ENCODE peak calls at places on chromosome 3, in four cellular contexts. S is H1, L is K562, I is GM12878. K is an unnamed sample.

GRCh38 chr3:197270558-197271317 is 27.7 kb downstream of the DLG1 start:
- DNase-seq in S (no peak), L (no peak), I (no peak), K (peak)

GRCh38 chr3:105827959-105828358 is 40.9 kb downstream of the CBLB start:
- DNase-seq in S (no peak), L (peak), I (no peak), K (peak)

GRCh38 chr3:32200490-32200889 is 38.0 kb upstream of the CMTM8 start:
- DNase-seq in S (no peak), L (no peak), I (no peak), K (no peak)

GRCh38 chr3:149635396-149635795 is 22.4 kb downstream of the WWTR1 start:
- DNase-seq in S (no peak), L (no peak), I (no peak), K (no peak)

GRCh38 chr3:27253831-27254230 is 115.4 kb downstream of the NEK10 start:
- DNase-seq in S (peak), L (no peak), I (peak), K (peak)

GRCh38 chr3:25902586-25902985 is 112.7 kb downstream of the OXSM start:
- DNase-seq in S (no peak), L (no peak), I (no peak), K (no peak)

GRCh38 chr3:175121225-175121624 is 262.1 kb downstream of the NAALADL2 start:
- DNase-seq in S (peak), L (peak), I (no peak), K (no peak)

GRCh38 chr3:45958333-45958791 is 15.1 kb downstream of the CXCR6 start:
- DNase-seq in S (no peak), L (no peak), I (no peak), K (no peak)

GRCh38 chr3:177725165-177725564 is 527.9 kb upstream of the TBL1XR1 start:
- DNase-seq in S (no peak), L (no peak), I (no peak), K (no peak)

GRCh38 chr3:42498791-42499477 is 3.5 kb upstream of the VIPR1 start:
- DNase-seq in S (peak), L (no peak), I (no peak), K (no peak)

GRCh38 chr3:194369522-194370279 is at the start of gene LRRC15:
- DNase-seq in S (no peak), L (no peak), I (no peak), K (peak)

GRCh38 chr3:99625643-99626414 is 12.6 kb upstream of the COL8A1 start:
- DNase-seq in S (no peak), L (no peak), I (no peak), K (no peak)

GRCh38 chr3:175266478-175266877 is 407.3 kb downstream of the NAALADL2 start:
- DNase-seq in S (no peak), L (no peak), I (no peak), K (no peak)

GRCh38 chr3:23735575-23736326 is 70.0 kb upstream of the UBE2E1 start:
- DNase-seq in S (no peak), L (no peak), I (no peak), K (no peak)

GRCh38 chr3:147838650-147839049 is 429.5 kb downstream of the ZIC1 start:
- DNase-seq in S (no peak), L (no peak), I (no peak), K (no peak)

GRCh38 chr3:77038928-77039605 is 832 bp upstream of the ROBO2 start:
- DNase-seq in S (peak), L (no peak), I (no peak), K (no peak)

GRCh38 chr3:16060945-16061344 is 113.5 kb upstream of the GALNT15 start:
- DNase-seq in S (no peak), L (no peak), I (no peak), K (no peak)

GRCh38 chr3:102741105-102741504 is 306.3 kb downstream of the ZPLD1 start:
- DNase-seq in S (no peak), L (no peak), I (no peak), K (no peak)

GRCh38 chr3:52400275-52400793 is 44.6 kb downstream of the SEMA3G start:
- DNase-seq in S (no peak), L (no peak), I (no peak), K (no peak)

GRCh38 chr3:13205567-13206143 is 132.4 kb upstream of the IQSEC1 start:
- DNase-seq in S (no peak), L (no peak), I (no peak), K (no peak)

GRCh38 chr3:161067346-161067745 is 37.8 kb downstream of the B3GALNT1 start:
- DNase-seq in S (no peak), L (no peak), I (no peak), K (no peak)

GRCh38 chr3:129766135-129766534 is 127.4 kb downstream of the TMCC1 start:
- DNase-seq in S (no peak), L (no peak), I (no peak), K (no peak)

GRCh38 chr3:88713233-88713691 is 394.2 kb upstream of the EPHA3 start:
- DNase-seq in S (no peak), L (no peak), I (no peak), K (no peak)

GRCh38 chr3:106577241-106577640 is 708.4 kb upstream of the CBLB start:
- DNase-seq in S (no peak), L (no peak), I (no peak), K (no peak)

GRCh38 chr3:102449341-102449740 is 14.5 kb downstream of the ZPLD1 start:
- DNase-seq in S (no peak), L (no peak), I (no peak), K (no peak)

GRCh38 chr3:134567605-134568004 is 81.7 kb downstream of the CEP63 start:
- DNase-seq in S (no peak), L (no peak), I (no peak), K (no peak)

GRCh38 chr3:51819709-51820406 is 40.8 kb upstream of the IQCF6 start:
- DNase-seq in S (peak), L (peak), I (no peak), K (peak)

GRCh38 chr3:133973249-133973980 is 56.3 kb downstream of the SLCO2A1 start:
- DNase-seq in S (no peak), L (no peak), I (no peak), K (no peak)

GRCh38 chr3:11567516-11568467 is 75.9 kb downstream of the VGLL4 start:
- DNase-seq in S (no peak), L (no peak), I (no peak), K (no peak)

GRCh38 chr3:87437765-87438164 is 161.4 kb upstream of the POU1F1 start:
- DNase-seq in S (no peak), L (no peak), I (no peak), K (no peak)

GRCh38 chr3:161163297-161163696 is 57.8 kb upstream of the NMD3 start:
- DNase-seq in S (no peak), L (no peak), I (no peak), K (peak)

GRCh38 chr3:153130312-153130977 is 31.6 kb upstream of the RAP2B start:
- DNase-seq in S (no peak), L (no peak), I (peak), K (no peak)
- TF ChIP-seq HDAC6 in S (no peak), L (no peak), I (no peak), K (no peak)

GRCh38 chr3:138271189-138271794 is 58.4 kb downstream of the NME9 start:
- DNase-seq in S (no peak), L (no peak), I (peak), K (no peak)
- TF ChIP-seq MAX in S (no peak), L (no peak), I (no peak), K (no peak)

GRCh38 chr3:123267821-123268220 is 66.1 kb downstream of the SEC22A start:
- DNase-seq in S (no peak), L (no peak), I (no peak), K (no peak)
- TF ChIP-seq HDAC6 in S (no peak), L (no peak), I (no peak), K (no peak)

DNA sequence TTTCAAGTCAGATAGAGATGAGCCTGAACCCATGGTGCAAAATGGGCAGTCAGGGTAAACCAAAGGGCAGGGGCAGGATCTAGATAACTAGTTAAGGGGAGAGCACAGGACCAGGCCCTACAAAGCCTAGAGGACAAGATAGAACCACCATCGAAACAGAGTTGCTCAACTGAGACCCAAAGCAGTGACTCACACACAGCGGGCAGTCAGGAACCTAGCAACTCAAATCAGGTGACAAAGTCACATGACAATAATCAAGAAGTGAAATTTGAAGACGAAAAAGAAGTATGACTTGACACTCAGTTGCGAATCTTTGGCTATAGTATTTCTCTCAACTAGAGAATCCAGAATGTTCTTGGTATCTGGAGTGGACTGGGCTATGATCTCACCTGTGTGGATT is 136.0 kb upstream of the PTPRG start:
- DNase-seq in S (no peak), L (no peak), I (no peak), K (no peak)
- TF ChIP-seq MAX in S (no peak), L (no peak), I (no peak), K (no peak)

GRCh38 chr3:71545330-71545729 is 38.2 kb downstream of the FOXP1 start:
- DNase-seq in S (no peak), L (no peak), I (no peak), K (peak)

GRCh38 chr3:71548995-71549394 is 34.5 kb downstream of the FOXP1 start:
- DNase-seq in S (no peak), L (no peak), I (no peak), K (no peak)

GRCh38 chr3:71546781-71547180 is 36.7 kb downstream of the FOXP1 start:
- DNase-seq in S (no peak), L (no peak), I (no peak), K (no peak)

GRCh38 chr3:71549948-71550347 is 33.6 kb downstream of the FOXP1 start:
- DNase-seq in S (no peak), L (no peak), I (no peak), K (no peak)

DNA sequence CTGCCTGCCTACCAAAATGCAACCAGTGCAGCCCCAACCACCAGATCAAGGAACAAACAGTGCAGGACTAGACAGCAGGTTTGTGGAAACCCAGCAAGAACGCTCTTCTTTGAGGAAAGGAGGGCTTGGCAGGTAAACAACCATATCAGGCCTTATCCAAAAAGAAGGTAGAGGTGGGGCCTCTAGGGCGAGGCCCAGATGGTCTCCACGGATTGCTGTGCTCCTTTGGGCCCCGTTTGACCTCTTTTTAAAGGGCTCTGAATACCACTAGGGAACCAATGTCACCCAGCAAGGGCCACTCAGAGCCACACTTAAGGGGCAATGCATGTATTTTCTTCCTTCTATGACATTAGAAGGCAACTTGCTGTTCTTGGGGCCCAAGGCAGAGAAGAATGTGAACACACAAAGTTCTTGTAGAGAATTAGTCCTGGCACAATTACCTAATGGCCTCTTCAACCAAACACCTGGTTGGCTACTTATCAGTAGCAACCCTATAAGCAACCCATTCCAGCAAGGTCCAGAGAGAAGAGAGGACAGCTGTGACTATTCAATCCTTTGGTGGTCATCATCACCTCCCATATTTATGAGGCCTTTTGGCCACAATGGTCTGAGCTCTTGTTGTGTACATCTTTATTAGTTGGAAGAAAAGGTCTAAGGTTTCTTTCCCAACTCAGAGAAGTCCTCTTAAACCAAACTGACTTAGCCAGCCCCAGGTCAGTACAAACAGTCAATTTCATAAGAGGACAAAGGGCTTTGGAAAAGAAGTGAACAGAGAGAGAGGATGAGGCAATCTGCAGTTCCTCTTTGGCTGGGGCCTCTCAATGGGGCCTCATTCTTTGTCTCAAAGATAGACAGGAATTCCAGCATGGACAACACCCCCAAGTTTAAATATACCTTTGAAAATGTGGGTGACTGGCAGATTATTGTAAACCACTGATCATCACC is 36.0 kb downstream of the FOXP1 start:
- DNase-seq in S (no peak), L (peak), I (no peak), K (peak)
- TF ChIP-seq HDAC6 in S (no peak), L (no peak), I (no peak), K (no peak)

GRCh38 chr3:66504761-66505641 is 4.2 kb upstream of the LRIG1 start:
- DNase-seq in S (no peak), L (no peak), I (no peak), K (no peak)

GRCh38 chr3:66506154-66506553 is 5.3 kb upstream of the LRIG1 start:
- DNase-seq in S (no peak), L (no peak), I (no peak), K (no peak)

GRCh38 chr3:66508461-66508860 is 7.6 kb upstream of the LRIG1 start:
- DNase-seq in S (no peak), L (no peak), I (no peak), K (no peak)

GRCh38 chr3:66502981-66503380 is 2.2 kb upstream of the LRIG1 start:
- DNase-seq in S (no peak), L (no peak), I (no peak), K (no peak)

DNA sequence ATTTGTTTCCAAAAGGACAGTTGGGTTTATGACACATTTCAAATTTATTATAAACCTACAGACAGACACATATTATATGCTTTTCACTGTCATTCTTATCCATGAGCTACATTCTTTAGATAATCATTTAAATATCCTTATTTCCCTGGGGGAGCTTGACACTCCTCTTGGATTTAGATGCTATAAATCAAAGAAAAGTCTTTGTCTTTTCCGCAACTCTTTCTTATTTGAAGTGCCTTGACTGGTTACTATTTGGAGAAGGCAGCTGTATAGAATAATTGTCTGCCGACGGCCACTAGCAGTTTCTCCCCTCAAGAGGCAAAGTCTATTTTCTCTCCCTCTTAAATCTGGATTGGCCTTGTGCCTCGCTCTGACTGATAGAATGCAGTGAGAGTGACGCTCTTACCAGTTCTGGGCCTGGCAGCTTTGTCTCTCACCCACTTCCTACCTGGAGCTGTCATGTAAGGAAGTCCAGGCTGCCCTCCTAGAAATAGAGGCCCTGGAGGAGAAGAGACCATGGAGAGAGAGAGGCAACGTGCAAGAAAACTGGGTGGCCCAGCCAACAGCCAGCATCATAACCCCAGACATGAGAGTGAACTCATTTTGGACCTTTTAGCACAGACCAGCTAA is 6.9 kb upstream of the LRIG1 start:
- DNase-seq in S (no peak), L (no peak), I (no peak), K (no peak)
- TF ChIP-seq MAX in S (no peak), L (no peak), I (no peak), K (no peak)

DNA sequence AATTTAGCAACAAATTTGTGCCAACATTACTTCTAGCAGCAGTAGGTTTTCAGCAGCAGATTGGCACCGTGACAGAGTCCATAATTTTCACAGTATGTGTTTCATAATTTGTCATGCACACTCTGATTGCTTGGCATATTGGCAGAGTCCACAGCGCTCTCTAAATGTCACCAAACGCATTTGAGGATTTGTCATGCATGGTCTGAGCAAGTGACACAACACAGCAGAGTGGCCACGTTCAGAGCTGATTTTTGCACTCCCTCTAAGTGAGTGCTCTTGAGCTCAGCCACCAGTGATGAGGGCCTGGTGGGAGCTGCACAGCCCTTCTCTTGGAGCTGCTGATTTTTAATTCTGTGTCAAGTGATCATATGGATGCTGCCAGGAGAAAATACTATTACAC is 1270.8 kb downstream of the ROBO1 start:
- DNase-seq in S (no peak), L (no peak), I (no peak), K (no peak)
- TF ChIP-seq HDAC6 in S (no peak), L (no peak), I (no peak), K (no peak)

GRCh38 chr3:67418539-67419529 is 235.6 kb downstream of the SUCLG2 start:
- DNase-seq in S (no peak), L (no peak), I (no peak), K (no peak)
- TF ChIP-seq MAX in S (no peak), L (no peak), I (no peak), K (no peak)

GRCh38 chr3:94225176-94225742 is 162.4 kb downstream of the NSUN3 start:
- DNase-seq in S (no peak), L (no peak), I (no peak), K (no peak)

GRCh38 chr3:94221829-94222228 is 159.0 kb downstream of the NSUN3 start:
- DNase-seq in S (no peak), L (no peak), I (no peak), K (no peak)

GRCh38 chr3:94226058-94226457 is 163.2 kb downstream of the NSUN3 start:
- DNase-seq in S (no peak), L (no peak), I (no peak), K (no peak)
- TF ChIP-seq HDAC6 in S (no peak), L (no peak), I (no peak), K (no peak)